ENCODE peak calls at places on chromosome 16, in four cellular contexts. E is PC-3, Z is prostate gland, C is ovary. F is an unnamed sample. For H3K9me3 and H3K4me1, the result is how much of the 10 kb centered on the place peaks cover.

GRCh38 chr16:16864536-16864935 is 485.6 kb downstream of the NPIPA7 start:
- DNase-seq in E (no peak), Z (no peak), C (no peak), F (no peak)

GRCh38 chr16:56370836-56371235 is 54.5 kb downstream of the AMFR start:
- DNase-seq in E (peak), Z (no peak), C (no peak), F (peak)

GRCh38 chr16:75086281-75086680 is 30.3 kb downstream of the LDHD start:
- DNase-seq in E (no peak), Z (no peak), C (no peak), F (no peak)

GRCh38 chr16:81900014-81900413 is 111.3 kb downstream of the SDR42E1 start:
- DNase-seq in E (no peak), Z (no peak), C (no peak), F (no peak)

GRCh38 chr16:61936522-61936921 is 99.7 kb downstream of the CDH8 start:
- DNase-seq in E (peak), Z (no peak), C (no peak), F (no peak)

GRCh38 chr16:58127033-58127556 is 2.1 kb downstream of the CFAP20 start:
- DNase-seq in E (peak), Z (no peak), C (no peak), F (peak)

GRCh38 chr16:53743149-53743566 is 39.2 kb downstream of the FTO start:
- DNase-seq in E (peak), Z (no peak), C (no peak), F (peak)

GRCh38 chr16:72092832-72093447 is 480 bp downstream of the TXNL4B start:
- DNase-seq in E (peak), Z (no peak), C (no peak), F (peak)

GRCh38 chr16:4263504-4264436 is 9.1 kb downstream of the TFAP4 start:
- DNase-seq in E (no peak), Z (no peak), C (peak), F (peak)

GRCh38 chr16:53123753-53124152 is 69.0 kb downstream of the CHD9 start:
- DNase-seq in E (no peak), Z (no peak), C (no peak), F (peak)

GRCh38 chr16:17617021-17617420 is 146.3 kb upstream of the XYLT1 start:
- DNase-seq in E (no peak), Z (no peak), C (no peak), F (no peak)

GRCh38 chr16:35706901-35707300 is 2247.5 kb downstream of the TP53TG3F start:
- DNase-seq in E (no peak), Z (no peak), C (no peak), F (no peak)
- H3K9me3 ChIP-seq in E (under half), Z (under half), C (under half), F (under half)

GRCh38 chr16:15418206-15418605 is 16.2 kb upstream of the BMERB1 start:
- DNase-seq in E (no peak), Z (no peak), C (no peak), F (no peak)

GRCh38 chr16:15415411-15416070 is 18.8 kb upstream of the BMERB1 start:
- DNase-seq in E (peak), Z (no peak), C (no peak), F (peak)
- H3K4me3 ChIP-seq in E (peak), Z (no peak), C (no peak), F (no peak)

DNA sequence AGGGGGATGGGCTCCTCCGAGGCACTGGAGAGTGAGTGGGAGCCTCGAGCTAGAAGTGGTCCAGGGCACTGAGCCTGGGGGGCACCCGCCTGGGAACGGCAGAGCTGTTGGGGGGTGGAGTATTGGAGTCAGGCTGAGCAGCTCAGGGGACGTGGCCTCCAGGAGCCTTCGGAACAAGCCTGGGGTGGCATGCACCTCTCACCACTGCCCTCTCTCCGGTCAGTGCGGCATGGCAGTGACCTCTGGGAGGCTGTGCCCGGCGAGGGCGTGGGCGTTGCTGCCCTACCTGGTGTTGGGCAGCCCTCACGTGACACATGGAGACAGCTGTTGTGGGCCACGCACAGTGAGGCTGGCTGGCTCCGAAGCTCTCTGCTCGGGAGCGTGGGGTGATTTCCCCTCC is 13.9 kb downstream of the PRSS27 start:
- DNase-seq in E (no peak), Z (no peak), C (no peak), F (no peak)
- H3K4me1 ChIP-seq in E (under half), Z (under half), C (under half), F (under half)

DNA sequence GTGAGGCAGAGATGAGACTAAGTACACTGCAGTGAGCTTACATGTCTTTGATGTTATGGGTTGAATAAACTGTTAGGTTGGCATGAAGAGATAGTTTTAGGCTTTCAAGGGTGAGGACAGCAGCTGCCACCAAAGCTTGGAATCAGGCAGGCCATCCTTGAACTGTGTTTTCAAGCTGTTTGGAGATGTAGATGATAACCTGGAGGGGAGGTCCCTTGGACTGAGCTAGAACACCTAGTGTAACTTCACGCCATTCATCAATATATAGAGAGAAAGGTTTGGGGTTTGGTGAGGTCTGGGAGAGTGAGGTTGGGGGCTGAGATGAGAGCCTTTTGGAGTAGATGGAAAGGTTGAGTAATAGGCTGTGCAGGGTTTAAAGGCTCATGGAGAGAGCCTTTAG is 2447.0 kb downstream of the TP53TG3F start:
- DNase-seq in E (no peak), Z (no peak), C (no peak), F (no peak)
- H3K9me3 ChIP-seq in E (under half), Z (under half), C (under half), F (under half)

GRCh38 chr16:86363057-86363490 is 147.3 kb upstream of the FOXF1 start:
- DNase-seq in E (peak), Z (peak), C (no peak), F (peak)

GRCh38 chr16:86364653-86365380 is 145.5 kb upstream of the FOXF1 start:
- DNase-seq in E (no peak), Z (no peak), C (no peak), F (no peak)

GRCh38 chr16:86363836-86364618 is 146.3 kb upstream of the FOXF1 start:
- DNase-seq in E (no peak), Z (peak), C (no peak), F (no peak)

GRCh38 chr16:86365513-86366040 is 144.8 kb upstream of the FOXF1 start:
- DNase-seq in E (no peak), Z (no peak), C (no peak), F (no peak)

DNA sequence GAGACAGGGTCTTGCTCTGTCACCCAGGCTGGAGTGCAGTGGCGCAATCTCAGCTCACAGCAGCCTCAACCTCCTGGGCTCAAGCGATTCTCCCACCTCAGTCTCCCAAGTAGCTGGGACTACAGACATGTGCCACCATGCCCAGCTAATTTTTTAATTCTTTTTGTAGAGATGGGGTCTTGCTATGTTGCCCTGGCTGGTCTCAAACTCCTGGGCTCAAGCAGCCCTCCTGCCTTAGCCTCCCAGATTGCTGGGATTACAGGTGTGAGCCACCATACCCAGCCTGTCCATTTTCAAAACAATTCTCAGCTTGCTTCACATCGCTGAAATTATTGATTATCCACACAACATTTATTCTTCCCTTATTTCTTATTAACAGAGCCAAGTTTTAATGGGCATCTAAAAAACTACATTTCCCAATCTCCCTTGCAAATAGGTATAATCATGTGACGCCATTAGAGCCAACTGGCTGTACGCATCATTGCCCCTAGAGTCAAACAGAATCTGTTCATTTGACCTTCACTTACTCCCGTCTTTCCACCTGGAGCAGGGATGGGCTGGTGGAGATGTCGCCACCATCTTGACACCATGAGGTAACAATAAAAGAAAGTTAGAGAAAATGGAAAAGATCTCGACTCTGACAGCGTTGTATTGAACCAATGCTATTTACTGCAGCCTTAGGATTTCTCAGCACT is 148.0 kb upstream of the FOXF1 start:
- DNase-seq in E (no peak), Z (no peak), C (no peak), F (no peak)
- H3K4me3 ChIP-seq in E (no peak), Z (no peak), C (no peak), F (peak)

GRCh38 chr16:14354561-14355351 is 275.3 kb downstream of the PARN start:
- DNase-seq in E (no peak), Z (no peak), C (no peak), F (peak)
- H3K4me1 ChIP-seq in E (under half), Z (under half), C (under half), F (under half)

DNA sequence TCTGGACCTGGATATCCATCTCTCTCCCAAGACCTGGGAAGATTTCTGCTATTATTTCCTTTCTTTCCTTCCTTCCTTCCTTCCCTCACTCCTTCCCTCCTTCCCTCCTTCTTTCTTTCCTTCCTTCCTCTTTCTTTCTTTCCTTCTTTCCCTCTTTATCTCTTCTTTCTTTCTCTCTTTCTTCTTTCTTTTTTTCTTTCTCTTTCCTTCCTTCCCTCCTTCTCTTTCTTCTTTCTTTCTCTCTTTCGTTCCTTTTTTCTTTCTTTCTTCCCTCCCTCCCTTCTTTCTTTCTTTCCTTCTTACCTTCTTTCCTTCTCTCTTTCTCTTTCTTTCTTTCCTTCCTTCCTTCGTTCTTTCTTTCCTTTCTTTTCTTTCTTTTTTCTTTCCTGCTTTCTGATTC is 37.8 kb upstream of the N4BP1 start:
- DNase-seq in E (no peak), Z (no peak), C (no peak), F (no peak)
- H3K9me3 ChIP-seq in E (under half), Z (under half), C (under half), F (under half)